ENCODE peak calls at places on chromosomes 7 and 10, in seven cellular contexts. S is gastrocnemius medialis; X is CD8-positive, alpha-beta T cell; L is body of pancreas; K is stomach; H is transverse colon; A is cardiac muscle cell. R is an unnamed sample. For H3K36me3, the result is how much of the 10 kb centered on the place peaks cover.

GRCh38 chr7:17677408-17677807 is 262.9 kb downstream of the SNX13 start:
- DNase-seq in S (no peak), X (no peak), L (no peak), K (no peak), H (no peak), A (peak), R (no peak)

GRCh38 chr10:82377608-82378007 is 502.6 kb downstream of the NRG3 start:
- DNase-seq in S (no peak), X (no peak), L (peak), K (no peak), H (no peak), A (peak), R (no peak)

GRCh38 chr7:98283127-98283886 is 1.8 kb downstream of the BRI3 start:
- DNase-seq in S (peak), X (no peak), L (peak), K (peak), H (peak), A (peak), R (no peak)

GRCh38 chr7:153682628-153683027 is 369.6 kb upstream of the DPP6 start:
- DNase-seq in S (no peak), X (no peak), L (no peak), K (no peak), H (no peak), A (no peak), R (no peak)

GRCh38 chr10:72567884-72568283 is 58.0 kb downstream of the MICU1 start:
- DNase-seq in S (no peak), X (no peak), L (no peak), K (no peak), H (no peak), A (peak), R (no peak)

GRCh38 chr10:44416976-44417375 is 32.1 kb upstream of the CXCL12 start:
- DNase-seq in S (no peak), X (no peak), L (no peak), K (no peak), H (no peak), A (no peak), R (no peak)

GRCh38 chr10:78304091-78305045 is 270.7 kb downstream of the RPS24 start:
- DNase-seq in S (no peak), X (no peak), L (no peak), K (no peak), H (no peak), A (no peak), R (no peak)

GRCh38 chr10:125104559-125104958 is 55.8 kb downstream of the CTBP2 start:
- DNase-seq in S (no peak), X (no peak), L (peak), K (peak), H (no peak), A (no peak), R (no peak)

GRCh38 chr7:1136841-1137516 is 23.0 kb downstream of the ZFAND2A start:
- DNase-seq in S (no peak), X (no peak), L (no peak), K (no peak), H (no peak), A (no peak), R (no peak)

GRCh38 chr10:48973065-48973464 is 33.4 kb upstream of the LRRC18 start:
- DNase-seq in S (no peak), X (no peak), L (no peak), K (no peak), H (no peak), A (no peak), R (no peak)

GRCh38 chr7:100175296-100175935 is 1.8 kb downstream of the GPC2 start:
- DNase-seq in S (no peak), X (no peak), L (no peak), K (no peak), H (no peak), A (no peak), R (no peak)

GRCh38 chr10:78194539-78195402 is 161.1 kb downstream of the RPS24 start:
- DNase-seq in S (no peak), X (no peak), L (no peak), K (no peak), H (no peak), A (peak), R (no peak)

GRCh38 chr10:97039538-97040247 is 146.1 kb downstream of the SLIT1 start:
- DNase-seq in S (no peak), X (no peak), L (no peak), K (no peak), H (no peak), A (no peak), R (no peak)

GRCh38 chr7:20797174-20798080 is 10.7 kb upstream of the SP8 start:
- DNase-seq in S (no peak), X (no peak), L (no peak), K (no peak), H (no peak), A (no peak), R (no peak)

GRCh38 chr10:129936923-129937300 is 27.2 kb downstream of the EBF3 start:
- DNase-seq in S (no peak), X (no peak), L (no peak), K (no peak), H (no peak), A (no peak), R (no peak)

GRCh38 chr10:124152781-124153600 is 59.6 kb upstream of the CHST15 start:
- DNase-seq in S (peak), X (peak), L (peak), K (peak), H (peak), A (peak), R (peak)

GRCh38 chr7:42107484-42107883 is 129.5 kb downstream of the GLI3 start:
- DNase-seq in S (peak), X (no peak), L (no peak), K (no peak), H (no peak), A (peak), R (no peak)

GRCh38 chr10:74025380-74025978 is 27.6 kb downstream of the VCL start:
- DNase-seq in S (no peak), X (no peak), L (no peak), K (no peak), H (no peak), A (no peak), R (no peak)

GRCh38 chr10:47173929-47174442 is 126.0 kb upstream of the GDF10 start:
- DNase-seq in S (no peak), X (no peak), L (no peak), K (no peak), H (no peak), A (no peak), R (no peak)

GRCh38 chr7:27409776-27410175 is 167.2 kb downstream of the EVX1 start:
- DNase-seq in S (no peak), X (no peak), L (no peak), K (no peak), H (no peak), A (peak), R (no peak)

GRCh38 chr7:159105066-159105780 is 39.4 kb downstream of the VIPR2 start:
- DNase-seq in S (peak), X (no peak), L (no peak), K (no peak), H (peak), A (no peak), R (no peak)

GRCh38 chr7:43799605-43800004 is 41.1 kb downstream of the BLVRA start:
- DNase-seq in S (no peak), X (no peak), L (no peak), K (no peak), H (no peak), A (no peak), R (no peak)

GRCh38 chr10:62014510-62014909 is 113.0 kb downstream of the ARID5B start:
- DNase-seq in S (no peak), X (no peak), L (no peak), K (no peak), H (no peak), A (no peak), R (no peak)

GRCh38 chr10:118642228-118642627 is 46.8 kb upstream of the PRLHR start:
- DNase-seq in S (no peak), X (no peak), L (no peak), K (no peak), H (no peak), A (no peak), R (no peak)
- H3K36me3 ChIP-seq in S (under half), X (under half), L (under half), K (under half), H (under half), A (under half), R (under half)

DNA sequence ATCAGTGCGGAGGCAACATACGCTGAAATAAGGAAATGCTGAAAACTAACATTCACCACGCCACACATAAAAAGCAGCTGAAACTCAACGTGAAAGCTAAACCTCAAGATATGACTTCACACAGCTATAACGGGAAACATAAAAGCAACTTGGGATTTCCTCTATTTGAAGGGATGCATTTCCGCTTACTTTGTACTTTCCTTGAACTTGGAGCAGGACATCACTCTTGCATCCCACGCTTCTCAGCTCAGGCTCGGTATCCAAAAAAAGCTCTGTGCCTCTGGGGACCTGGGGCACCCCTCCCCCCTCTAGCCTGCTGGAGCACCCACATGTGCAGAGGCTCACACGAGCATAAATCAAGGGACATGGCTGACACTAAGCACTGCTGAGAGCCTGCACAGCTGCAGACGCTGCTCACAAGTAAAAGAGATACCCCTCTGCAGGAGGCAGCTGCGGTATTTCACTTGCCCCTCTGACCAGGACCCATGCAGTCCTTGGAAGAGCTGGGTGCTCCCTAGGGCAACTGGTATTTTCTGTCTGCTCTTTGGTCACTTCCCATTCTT is 34.2 kb downstream of the PARD3 start:
- DNase-seq in S (peak), X (no peak), L (peak), K (no peak), H (no peak), A (peak), R (peak)
- H3K4me3 ChIP-seq in S (peak), X (no peak), L (no peak), K (no peak), H (no peak), A (no peak), R (peak)

GRCh38 chr10:43173120-43173519 is 34.9 kb downstream of the CSGALNACT2 start:
- DNase-seq in S (no peak), X (no peak), L (no peak), K (no peak), H (no peak), A (no peak), R (no peak)

GRCh38 chr10:43176271-43176670 is 38.0 kb downstream of the CSGALNACT2 start:
- DNase-seq in S (no peak), X (no peak), L (no peak), K (no peak), H (no peak), A (no peak), R (no peak)

GRCh38 chr10:43177588-43177987 is 39.3 kb downstream of the CSGALNACT2 start:
- DNase-seq in S (no peak), X (no peak), L (no peak), K (no peak), H (no peak), A (peak), R (no peak)

GRCh38 chr10:43172645-43173044 is 34.4 kb downstream of the CSGALNACT2 start:
- DNase-seq in S (no peak), X (no peak), L (no peak), K (no peak), H (no peak), A (no peak), R (no peak)

DNA sequence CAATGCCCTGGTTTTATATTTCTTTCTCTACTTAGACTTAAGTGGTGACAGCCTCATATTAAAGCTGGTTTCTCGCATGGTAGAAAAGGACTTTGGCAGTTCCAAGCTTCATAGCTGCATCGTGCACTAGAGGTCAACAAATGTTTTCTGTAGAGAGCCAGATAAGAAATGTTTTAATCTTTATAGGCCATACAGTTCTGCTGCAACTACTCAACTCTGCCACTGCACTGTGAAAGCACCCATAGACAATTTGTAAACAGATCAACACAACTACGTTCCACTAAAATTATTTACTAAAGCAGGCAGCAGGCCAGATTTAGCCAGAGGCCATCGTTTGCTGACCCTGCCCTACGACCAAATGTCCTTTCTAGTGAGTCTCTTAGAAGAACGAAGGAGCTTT is 36.7 kb downstream of the CSGALNACT2 start:
- DNase-seq in S (no peak), X (no peak), L (no peak), K (no peak), H (no peak), A (no peak), R (no peak)
- TF ChIP-seq CTCF in S (no peak), X (no peak), L (no peak), K (no peak), H (no peak), A (no peak), R (no peak)

GRCh38 chr7:38160003-38160571 is 18.0 kb upstream of the STARD3NL start:
- DNase-seq in S (no peak), X (no peak), L (no peak), K (no peak), H (peak), A (no peak), R (no peak)
- H3K36me3 ChIP-seq in S (under half), X (under half), L (under half), K (under half), H (under half), A (under half), R (under half)

R was measured in GM06990.